ENCODE peak calls at places on chromosome 3, in four cellular contexts. C, W, Z and L are unnamed samples. For H4K20me1, the result is how much of the 10 kb centered on the place peaks cover.

GRCh38 chr3:152121292-152121654 is 147.5 kb upstream of the MBNL1 start:
- DNase-seq in C (no peak), W (peak), Z (no peak), L (no peak)

GRCh38 chr3:21750831-21751391 is at the start of gene ZNF385D:
- DNase-seq in C (no peak), W (peak), Z (no peak), L (no peak)

GRCh38 chr3:15284121-15284889 is 48.1 kb downstream of the SH3BP5 start:
- DNase-seq in W (peak), Z (no peak), C (no peak), L (no peak)

GRCh38 chr3:65785065-65785645 is 253.6 kb downstream of the MAGI1 start:
- DNase-seq in C (peak), W (peak), Z (peak), L (peak)

GRCh38 chr3:11096266-11097135 is 57.8 kb upstream of the HRH1 start:
- DNase-seq in W (peak), C (peak), Z (peak), L (no peak)

GRCh38 chr3:66038726-66039589 is at the start of gene MAGI1:
- DNase-seq in Z (peak), C (peak), W (peak), L (no peak)

GRCh38 chr3:41630708-41631107 is 331.2 kb downstream of the ULK4 start:
- DNase-seq in C (no peak), Z (no peak), W (no peak), L (no peak)

GRCh38 chr3:15633159-15633558 is 31.6 kb downstream of the BTD start:
- DNase-seq in Z (no peak), W (no peak), C (no peak), L (no peak)

GRCh38 chr3:194555175-194556062 is 68.6 kb upstream of the ATP13A3 start:
- DNase-seq in Z (no peak), C (no peak), W (no peak), L (no peak)

GRCh38 chr3:129602730-129603560 is 3.5 kb downstream of the PLXND1 start:
- DNase-seq in C (peak), Z (no peak), W (peak), L (no peak)

GRCh38 chr3:21846976-21847375 is 96.0 kb upstream of the ZNF385D start:
- DNase-seq in C (no peak), W (peak), Z (no peak), L (no peak)

GRCh38 chr3:41267975-41268640 is 68.8 kb downstream of the CTNNB1 start:
- DNase-seq in Z (peak), C (peak), W (peak), L (no peak)

GRCh38 chr3:129207347-129207947 is 23.8 kb upstream of the CNBP start:
- DNase-seq in Z (no peak), W (no peak), C (no peak), L (no peak)

GRCh38 chr3:4829031-4829394 is 150.2 kb upstream of the BHLHE40 start:
- DNase-seq in Z (no peak), W (peak), C (no peak), L (no peak)

GRCh38 chr3:45417949-45418847 is 29.8 kb downstream of the LARS2 start:
- DNase-seq in C (no peak), W (no peak), Z (no peak), L (no peak)

GRCh38 chr3:14210843-14211594 is 32.4 kb downstream of the LSM3 start:
- DNase-seq in Z (no peak), W (peak), C (no peak), L (no peak)

GRCh38 chr3:145176907-145177306 is 984.1 kb downstream of the PLOD2 start:
- DNase-seq in C (no peak), W (no peak), Z (no peak), L (no peak)

GRCh38 chr3:184360834-184361531 is 422 bp downstream of the CLCN2 start:
- DNase-seq in C (no peak), W (no peak), Z (no peak), L (peak)

GRCh38 chr3:115766587-115767492 is 143.5 kb downstream of the GAP43 start:
- DNase-seq in W (peak), C (no peak), Z (no peak), L (no peak)

GRCh38 chr3:21170964-21171363 is 580.0 kb downstream of the ZNF385D start:
- DNase-seq in Z (no peak), W (peak), C (peak), L (peak)

GRCh38 chr3:127573401-127573800 is 17.1 kb downstream of the TPRA1 start:
- DNase-seq in C (no peak), W (no peak), Z (no peak), L (no peak)

GRCh38 chr3:52534281-52535183 is 875 bp upstream of the NT5DC2 start:
- DNase-seq in Z (no peak), C (peak), W (peak), L (no peak)

GRCh38 chr3:58570851-58571250 is 6.3 kb downstream of the FAM107A start:
- DNase-seq in C (no peak), W (no peak), Z (no peak), L (no peak)

GRCh38 chr3:15889936-15890335 is 92.2 kb upstream of the ANKRD28 start:
- DNase-seq in W (no peak), C (no peak), Z (no peak), L (no peak)

GRCh38 chr3:151016421-151016820 is 43.9 kb upstream of the CLRN1 start:
- DNase-seq in W (peak), C (no peak), Z (no peak), L (no peak)

GRCh38 chr3:78139166-78139565 is 1099.3 kb downstream of the ROBO2 start:
- DNase-seq in W (peak), Z (no peak), C (no peak), L (no peak)

GRCh38 chr3:46846624-46847542 is 16.4 kb downstream of the MYL3 start:
- DNase-seq in W (no peak), Z (no peak), C (no peak), L (no peak)

GRCh38 chr3:102105113-102105642 is 255.9 kb downstream of the NFKBIZ start:
- DNase-seq in W (no peak), Z (no peak), C (no peak), L (no peak)

GRCh38 chr3:173066044-173066679 is 74.9 kb downstream of the SPATA16 start:
- DNase-seq in C (peak), Z (no peak), W (peak), L (no peak)

GRCh38 chr3:107198522-107199271 is 178.5 kb upstream of the CCDC54 start:
- DNase-seq in Z (no peak), W (peak), C (no peak), L (no peak)

GRCh38 chr3:47394867-47395266 is 14.0 kb downstream of the PTPN23 start:
- DNase-seq in W (no peak), C (no peak), Z (no peak), L (no peak)

GRCh38 chr3:129549006-129549800 is 6.2 kb downstream of the H1-8 start:
- DNase-seq in C (peak), W (peak), Z (no peak), L (no peak)

GRCh38 chr3:43034200-43034599 is 55.1 kb downstream of the GASK1A start:
- DNase-seq in W (no peak), Z (no peak), C (no peak), L (no peak)

GRCh38 chr3:101519685-101520365 is 6.8 kb upstream of the SENP7 start:
- DNase-seq in C (no peak), Z (no peak), W (no peak), L (no peak)

DNA sequence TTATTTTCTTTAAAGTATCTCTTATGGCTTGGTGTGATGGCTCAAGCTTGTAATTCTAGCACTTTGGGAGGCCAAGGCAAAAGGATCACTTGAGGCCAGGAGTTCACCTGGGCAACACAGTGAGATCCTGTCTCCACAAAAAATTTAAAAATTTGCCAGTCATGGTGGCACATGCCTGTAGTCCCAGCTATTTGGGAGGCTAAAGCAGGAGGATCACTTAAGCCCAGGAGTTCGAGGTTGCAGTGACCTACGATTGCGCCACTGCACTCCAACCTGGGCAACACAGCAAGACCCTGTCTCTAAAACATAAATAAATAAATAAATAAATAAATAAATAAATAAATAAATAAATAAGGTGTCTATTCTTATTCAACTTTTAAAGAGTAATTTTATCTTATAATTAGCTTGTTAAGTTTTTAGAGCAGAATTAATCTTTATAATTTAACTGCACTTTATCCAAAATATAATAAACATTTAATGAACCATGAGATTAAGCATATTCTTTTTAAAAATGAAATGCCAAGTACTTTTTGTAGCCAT is 48.0 kb downstream of the KPNA1 start:
- DNase-seq in C (no peak), W (no peak), Z (no peak), L (no peak)
- H4K20me1 ChIP-seq in C (under half), W (under half), Z (under half), L (under half)

GRCh38 chr3:24615177-24615576 is 120.5 kb upstream of the THRB start:
- DNase-seq in C (no peak), Z (no peak), W (no peak), L (no peak)
- H4K20me1 ChIP-seq in C (under half), Z (under half), W (under half), L (under half)

DNA sequence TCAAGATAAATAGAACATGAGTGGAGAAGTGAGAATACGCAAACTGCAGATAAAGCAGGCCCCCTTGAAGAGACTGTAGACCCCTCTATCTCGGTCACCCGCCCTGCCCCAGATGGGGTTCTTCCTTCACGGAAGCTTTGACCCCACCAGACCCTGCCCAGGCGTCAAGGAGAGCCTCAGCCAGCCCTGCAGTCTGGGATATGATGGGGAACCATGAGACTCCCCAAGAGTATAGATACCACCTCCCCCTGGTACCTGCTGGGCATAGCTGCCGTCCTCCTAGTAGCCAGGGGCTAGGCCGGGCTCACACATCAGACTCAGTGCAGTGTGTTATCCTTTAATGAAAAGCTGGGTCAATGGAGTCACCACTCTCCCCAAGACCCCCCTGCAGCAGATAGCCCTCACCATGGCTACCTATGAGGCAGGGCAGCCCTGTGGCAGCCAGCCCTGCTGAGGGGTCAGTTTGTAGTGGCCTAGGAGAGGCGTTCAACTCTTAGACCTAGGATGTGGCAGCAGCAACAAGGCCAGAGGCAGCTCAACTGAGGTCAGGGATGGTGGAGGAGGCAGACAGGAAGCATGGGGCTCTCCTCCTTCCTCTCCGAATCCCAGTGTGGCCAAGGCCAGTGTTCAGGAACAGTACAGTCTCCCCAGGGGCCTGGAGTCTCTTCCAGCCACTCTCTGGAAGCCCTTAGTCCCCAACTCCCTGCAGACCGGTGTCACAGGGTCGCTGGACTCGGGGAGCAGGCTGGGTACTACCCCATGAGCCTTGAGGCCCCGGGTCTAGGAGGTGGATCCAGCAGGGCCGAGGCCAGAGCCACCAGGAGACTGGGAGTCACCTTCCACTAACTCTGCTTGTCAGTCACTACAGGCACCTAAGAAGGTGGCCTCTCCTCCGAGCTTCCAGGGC is 26.1 kb downstream of the PLXNB1 start:
- DNase-seq in W (no peak), C (no peak), Z (no peak), L (no peak)
- H4K20me1 ChIP-seq in W (under half), C (under half), Z (under half), L (under half)

GRCh38 chr3:196772897-196773296 is 33.2 kb downstream of the PAK2 start:
- DNase-seq in Z (no peak), C (no peak), W (no peak), L (no peak)

GRCh38 chr3:196775938-196776337 is 36.3 kb downstream of the PAK2 start:
- DNase-seq in Z (no peak), C (no peak), W (no peak), L (no peak)

GRCh38 chr3:196772102-196772501 is 32.4 kb downstream of the PAK2 start:
- DNase-seq in W (no peak), Z (no peak), C (no peak), L (peak)

GRCh38 chr3:196774191-196774820 is 34.6 kb downstream of the PAK2 start:
- DNase-seq in W (peak), C (no peak), Z (no peak), L (no peak)

GRCh38 chr3:196774845-196775422 is 35.3 kb downstream of the PAK2 start:
- DNase-seq in Z (no peak), C (no peak), W (peak), L (no peak)
- H4K20me1 ChIP-seq in Z (under half), C (under half), W (under half), L (under half)